ENCODE peak calls at places on chromosomes 12 and 14, in ten cellular contexts. I is AG20443, C is A549, U is left colon, E is GM12864, F is HTR-8/SVneo, Y is kidney epithelial cell, Q is T-helper 17 cell, T is GM23248, H is small intestine. K is an unnamed sample.

GRCh38 chr12:130120012-130120805 is 42.1 kb upstream of the FZD10 start:
- DNase-seq in I (no peak), C (no peak), U (no peak), E (no peak), F (no peak), Y (no peak), Q (no peak), T (no peak), H (no peak), K (no peak)

GRCh38 chr12:120586216-120586615 is 5.0 kb upstream of the POP5 start:
- DNase-seq in I (no peak), C (no peak), U (no peak), E (no peak), F (no peak), Y (no peak), Q (no peak), T (no peak), H (no peak), K (no peak)

GRCh38 chr14:73457935-73458218 is 469 bp downstream of the NUMB start:
- DNase-seq in I (peak), C (no peak), U (peak), E (no peak), F (peak), Y (no peak), Q (peak), T (no peak), H (no peak), K (no peak)

GRCh38 chr14:62099091-62099490 is 336.9 kb downstream of the SNAPC1 start:
- DNase-seq in I (no peak), C (no peak), U (no peak), E (no peak), F (no peak), Y (no peak), Q (no peak), T (no peak), H (no peak), K (no peak)

GRCh38 chr12:75859868-75860267 is 171.7 kb downstream of the PHLDA1 start:
- DNase-seq in I (peak), C (no peak), U (no peak), E (no peak), F (no peak), Y (no peak), Q (no peak), T (peak), H (no peak), K (peak)

GRCh38 chr12:2650261-2651060 is 144.3 kb upstream of the FKBP4 start:
- DNase-seq in I (no peak), C (no peak), U (no peak), E (no peak), F (no peak), Y (no peak), Q (no peak), T (no peak), H (no peak), K (no peak)

GRCh38 chr12:131353376-131353775 is 357.5 kb upstream of the SFSWAP start:
- DNase-seq in I (no peak), C (no peak), U (no peak), E (no peak), F (no peak), Y (no peak), Q (no peak), T (no peak), H (no peak), K (no peak)

GRCh38 chr14:71554959-71555612 is 377.1 kb upstream of the RGS6 start:
- DNase-seq in I (no peak), C (no peak), U (no peak), E (peak), F (no peak), Y (no peak), Q (no peak), T (no peak), H (peak), K (no peak)

GRCh38 chr12:119631930-119632678 is 35.8 kb upstream of the PRKAB1 start:
- DNase-seq in I (no peak), C (no peak), U (no peak), E (no peak), F (no peak), Y (peak), Q (no peak), T (peak), H (no peak), K (no peak)

GRCh38 chr14:64541971-64542838 is 1.7 kb downstream of the HSPA2 start:
- DNase-seq in I (no peak), C (no peak), U (no peak), E (no peak), F (no peak), Y (no peak), Q (no peak), T (peak), H (no peak), K (no peak)

GRCh38 chr12:129903956-129904769 is at the start of gene TMEM132D:
- DNase-seq in I (no peak), C (no peak), U (no peak), E (no peak), F (no peak), Y (no peak), Q (no peak), T (no peak), H (no peak), K (no peak)

GRCh38 chr12:89382366-89382765 is 30.1 kb upstream of the DUSP6 start:
- DNase-seq in I (no peak), C (no peak), U (no peak), E (no peak), F (no peak), Y (no peak), Q (no peak), T (no peak), H (no peak), K (no peak)

GRCh38 chr12:81176796-81177195 is 98.9 kb downstream of the ACSS3 start:
- DNase-seq in I (no peak), C (no peak), U (no peak), E (no peak), F (no peak), Y (no peak), Q (no peak), T (peak), H (no peak), K (no peak)

GRCh38 chr14:64696355-64696844 is 7.8 kb upstream of the PLEKHG3 start:
- DNase-seq in I (no peak), C (no peak), U (peak), E (no peak), F (no peak), Y (peak), Q (no peak), T (no peak), H (peak), K (no peak)

GRCh38 chr12:4787965-4788364 is 67.8 kb downstream of the GALNT8 start:
- DNase-seq in I (no peak), C (no peak), U (no peak), E (no peak), F (no peak), Y (no peak), Q (no peak), T (no peak), H (no peak), K (no peak)

GRCh38 chr12:120231316-120232011 is 30.6 kb upstream of the RPLP0 start:
- DNase-seq in I (peak), C (peak), U (peak), E (no peak), F (peak), Y (peak), Q (peak), T (peak), H (peak), K (peak)

GRCh38 chr12:109092484-109093021 is 719 bp downstream of the ALKBH2 start:
- DNase-seq in I (no peak), C (no peak), U (no peak), E (no peak), F (no peak), Y (no peak), Q (no peak), T (no peak), H (no peak), K (no peak)

GRCh38 chr14:34733245-34733644 is 18.9 kb upstream of the CFL2 start:
- DNase-seq in I (peak), C (no peak), U (no peak), E (no peak), F (no peak), Y (peak), Q (no peak), T (peak), H (no peak), K (peak)

GRCh38 chr12:55831407-55831880 is 2.1 kb upstream of the DNAJC14 start:
- DNase-seq in I (no peak), C (no peak), U (no peak), E (no peak), F (no peak), Y (no peak), Q (no peak), T (no peak), H (no peak), K (no peak)